ENCODE peak calls at places on chromosomes 11 and 22, in four cellular contexts. O is mesendoderm; K is hepatocyte; P is stimulated activated CD8-positive, alpha-beta memory T cell treated with anti-CD3 and anti-CD28 coated beads, Interleukin-15, amount 100 ng/mL, for 24 hours. F is an unnamed sample.

GRCh38 chr22:49481651-49482399 is 345.8 kb downstream of the BRD1 start:
- DNase-seq in K (peak; percentile 49), P (no peak), O (peak; percentile 59), F (no peak)

GRCh38 chr11:64799256-64799924 is 3.6 kb downstream of the MAP4K2 start:
- DNase-seq in P (no peak), K (no peak), O (no peak), F (no peak)

GRCh38 chr11:111562692-111563389 is 22.3 kb downstream of the LAYN start:
- DNase-seq in K (no peak), O (no peak), P (no peak), F (no peak)

GRCh38 chr11:40337118-40337517 is 1122.3 kb downstream of the LRRC4C start:
- DNase-seq in K (no peak), O (peak; percentile 3), P (no peak), F (no peak)

GRCh38 chr11:96061730-96062524 is 138.0 kb upstream of the MTMR2 start:
- DNase-seq in O (no peak), P (no peak), K (peak; percentile 51), F (no peak)

GRCh38 chr11:64742940-64743590 is 877 bp downstream of the RASGRP2 start:
- DNase-seq in P (peak; percentile 76), O (peak; percentile 45), K (peak; percentile 71), F (no peak)

GRCh38 chr11:119550330-119550729 is 127.4 kb upstream of the THY1 start:
- DNase-seq in K (no peak), O (no peak), P (no peak), F (no peak)

GRCh38 chr11:44319170-44319551 is 9.2 kb upstream of the ALX4 start:
- DNase-seq in P (no peak), K (no peak), O (no peak), F (no peak)

GRCh38 chr11:64230209-64230984 is at the start of gene DNAJC4:
- DNase-seq in K (peak; percentile 96), P (peak; percentile 68), O (peak; percentile 97), F (peak; percentile 97)

GRCh38 chr11:45091563-45092392 is 54.7 kb upstream of the PRDM11 start:
- DNase-seq in O (peak; percentile 95), K (no peak), P (no peak), F (no peak)

GRCh38 chr11:225734-226453 is 10.2 kb downstream of the SIRT3 start:
- DNase-seq in K (no peak), P (no peak), O (no peak), F (no peak)

GRCh38 chr11:111189466-111189865 is 56.1 kb upstream of the POU2AF2 start:
- DNase-seq in K (no peak), P (no peak), O (peak; percentile 21), F (no peak)

GRCh38 chr11:94738746-94739145 is 29.4 kb upstream of the AMOTL1 start:
- DNase-seq in K (no peak), O (peak; percentile 68), P (no peak), F (no peak)

GRCh38 chr11:10377182-10377581 is 72.3 kb downstream of the ADM start:
- DNase-seq in P (no peak), K (no peak), O (no peak), F (no peak)

GRCh38 chr11:123386746-123387510 is 43.1 kb upstream of the GRAMD1B start:
- DNase-seq in P (no peak), O (peak; percentile 56), K (no peak), F (no peak)

GRCh38 chr11:103923473-103923931 is 112.9 kb upstream of the DDI1 start:
- DNase-seq in P (no peak), K (peak; percentile 67), O (peak; percentile 89), F (no peak)

GRCh38 chr22:29194269-29194668 is 11.4 kb upstream of the EMID1 start:
- DNase-seq in K (no peak), P (no peak), O (no peak), F (no peak)

GRCh38 chr11:61923166-61924015 is 6.0 kb upstream of the RAB3IL1 start:
- DNase-seq in K (peak; percentile 94), P (no peak), O (peak; percentile 83), F (no peak)

GRCh38 chr11:64360403-64360980 is 1.5 kb downstream of the RPS6KA4 start:
- DNase-seq in P (no peak), O (no peak), K (peak; percentile 6), F (no peak)

GRCh38 chr11:15707194-15707593 is 592.5 kb downstream of the INSC start:
- DNase-seq in K (no peak), P (no peak), O (no peak), F (no peak)

GRCh38 chr11:59195596-59195995 is 17.1 kb downstream of the MPEG1 start:
- DNase-seq in O (no peak), K (no peak), P (no peak), F (no peak)

GRCh38 chr22:41320416-41321240 is 19.3 kb downstream of the ZC3H7B start:
- DNase-seq in K (no peak), P (no peak), O (no peak), F (no peak)

GRCh38 chr22:37069319-37069718 is 17.8 kb downstream of the KCTD17 start:
- DNase-seq in K (no peak), P (no peak), O (no peak), F (no peak)

GRCh38 chr11:10233581-10233980 is 60.4 kb downstream of the SBF2 start:
- DNase-seq in O (peak; percentile 72), K (peak; percentile 27), P (no peak), F (no peak)

GRCh38 chr11:61645179-61645868 is 34.9 kb upstream of the DAGLA start:
- DNase-seq in P (no peak), O (no peak), K (no peak), F (no peak)

GRCh38 chr11:19712281-19713220 is at the start of gene NAV2:
- DNase-seq in K (peak; percentile 96), O (peak; percentile 96), P (peak; percentile 45), F (peak; percentile 79)

GRCh38 chr22:24129980-24130379 is 51.3 kb upstream of the SUSD2 start:
- DNase-seq in P (no peak), O (no peak), K (no peak), F (no peak)

GRCh38 chr11:86623041-86623621 is 49.3 kb downstream of the ME3 start:
- DNase-seq in K (no peak), P (no peak), O (no peak), F (no peak)

GRCh38 chr22:17719911-17720310 is 54.4 kb downstream of the BID start:
- DNase-seq in P (no peak), O (no peak), K (no peak), F (no peak)

GRCh38 chr11:2687782-2688191 is 12.0 kb downstream of the KCNQ1OT1 start:
- DNase-seq in O (peak; percentile 23), K (no peak), P (no peak), F (no peak)

GRCh38 chr11:73395297-73396208 is 19.4 kb downstream of the RELT start:
- DNase-seq in P (no peak), O (no peak), K (no peak), F (no peak)

F was measured in NCI-H1930.